ENCODE peak calls at places on chromosomes 16 and 17, in ten cellular contexts. N is GM23248, V is PC-3, G is neural progenitor cell, K is MM.1S, J is PC-9, H is GM23338, Q is HepG2, X is endothelial cell of umbilical vein, T is H9. U is an unnamed sample.

GRCh38 chr16:83793179-83793578 is 14.6 kb upstream of the HSBP1 start:
- DNase-seq in K (no peak), T (no peak), J (no peak), H (peak), V (peak), G (peak), X (no peak), N (no peak), Q (no peak), U (no peak)

GRCh38 chr16:84985079-84986065 is 26.0 kb downstream of the ZDHHC7 start:
- DNase-seq in X (no peak), G (no peak), K (no peak), N (peak), J (peak), V (peak), Q (no peak), T (no peak), H (no peak), U (peak)

GRCh38 chr16:77298638-77299360 is 99.6 kb downstream of the SYCE1L start:
- DNase-seq in J (peak), N (peak), Q (no peak), G (no peak), T (no peak), K (no peak), H (no peak), X (peak), V (peak), U (peak)

GRCh38 chr17:17084317-17084835 is 42.1 kb downstream of the MPRIP start:
- DNase-seq in H (no peak), V (no peak), T (no peak), X (no peak), K (no peak), G (no peak), J (no peak), N (no peak), Q (no peak), U (no peak)

GRCh38 chr16:55948230-55948629 is 73.1 kb upstream of the CES5A start:
- DNase-seq in J (no peak), Q (no peak), G (no peak), T (no peak), H (no peak), K (no peak), X (no peak), N (no peak), V (no peak), U (no peak)

GRCh38 chr17:47982645-47983440 is 11.9 kb downstream of the CDK5RAP3 start:
- DNase-seq in Q (no peak), X (peak), H (no peak), J (no peak), T (no peak), G (no peak), V (no peak), K (no peak), N (no peak), U (no peak)

GRCh38 chr17:59680314-59680713 is 26.9 kb downstream of the PTRH2 start:
- DNase-seq in X (no peak), V (no peak), N (peak), Q (no peak), G (no peak), K (no peak), T (no peak), J (no peak), H (no peak), U (no peak)

GRCh38 chr17:18071751-18072150 is 16.0 kb upstream of the DRG2 start:
- DNase-seq in Q (no peak), X (no peak), K (no peak), T (no peak), N (no peak), V (no peak), G (no peak), H (no peak), J (no peak), U (no peak)

GRCh38 chr16:7990864-7991263 is 599.4 kb downstream of the TMEM114 start:
- DNase-seq in J (no peak), G (no peak), V (no peak), Q (no peak), K (no peak), X (no peak), H (no peak), T (no peak), N (no peak), U (no peak)

GRCh38 chr17:19017804-19018599 is 13.4 kb upstream of the FAM83G start:
- DNase-seq in V (no peak), X (no peak), N (no peak), J (no peak), Q (no peak), G (no peak), H (no peak), T (no peak), K (no peak), U (no peak)

GRCh38 chr17:57424777-57425188 is 168.5 kb downstream of the MSI2 start:
- DNase-seq in Q (peak), T (no peak), G (no peak), J (no peak), V (peak), H (no peak), K (no peak), N (no peak), X (peak), U (no peak)

GRCh38 chr17:15999974-16000827 is 577 bp downstream of the TTC19 start:
- DNase-seq in N (peak), Q (peak), V (peak), T (no peak), K (no peak), G (peak), X (peak), H (peak), J (no peak), U (peak)

GRCh38 chr17:7882068-7882467 is 6.5 kb upstream of the CHD3 start:
- DNase-seq in V (no peak), K (no peak), H (no peak), T (peak), X (no peak), J (no peak), Q (no peak), N (no peak), G (no peak), U (no peak)

GRCh38 chr17:42667088-42667951 is 8.2 kb downstream of the TUBG2 start:
- DNase-seq in K (no peak), H (no peak), V (peak), X (peak), J (peak), T (peak), N (peak), G (no peak), Q (peak), U (peak)

GRCh38 chr17:42670925-42671657 is 5.7 kb downstream of the PLEKHH3 start:
- DNase-seq in G (no peak), T (peak), X (no peak), V (no peak), H (peak), N (no peak), J (no peak), Q (no peak), K (peak), U (no peak)

GRCh38 chr17:42670199-42670924 is 6.4 kb downstream of the PLEKHH3 start:
- DNase-seq in N (no peak), G (peak), K (peak), H (peak), Q (no peak), V (no peak), T (peak), X (no peak), J (no peak), U (no peak)

GRCh38 chr17:42672038-42672437 is 4.8 kb downstream of the PLEKHH3 start:
- DNase-seq in J (no peak), Q (no peak), V (no peak), N (no peak), T (peak), G (no peak), X (no peak), H (peak), K (no peak), U (peak)

GRCh38 chr17:42669705-42670198 is 7.0 kb downstream of the PLEKHH3 start:
- DNase-seq in G (no peak), H (peak), Q (no peak), K (no peak), X (no peak), V (no peak), T (no peak), J (no peak), N (no peak), U (no peak)
- H2AFZ ChIP-seq in G (no peak), H (no peak), Q (no peak), K (no peak), X (no peak), V (no peak), T (no peak), J (no peak), N (no peak), U (no peak)

GRCh38 chr17:72502111-72502939 is 381.5 kb downstream of the SOX9 start:
- DNase-seq in G (peak), N (peak), X (no peak), J (no peak), H (peak), T (no peak), V (no peak), Q (peak), K (no peak), U (no peak)
- H2AFZ ChIP-seq in G (no peak), N (peak), X (no peak), J (no peak), H (peak), T (no peak), V (no peak), Q (no peak), K (no peak), U (no peak)

GRCh38 chr17:40015998-40016691 is 905 bp downstream of the CSF3 start:
- DNase-seq in X (no peak), J (no peak), T (no peak), V (no peak), Q (no peak), H (no peak), G (no peak), K (no peak), N (no peak), U (no peak)

GRCh38 chr17:40015005-40015997 is at the start of gene CSF3:
- DNase-seq in G (peak), K (no peak), H (no peak), N (no peak), J (no peak), Q (peak), V (no peak), T (no peak), X (peak), U (peak)

GRCh38 chr17:40016692-40017000 is 1.4 kb downstream of the CSF3 start:
- DNase-seq in K (no peak), H (no peak), V (no peak), J (no peak), X (no peak), T (no peak), G (no peak), Q (no peak), N (no peak), U (no peak)

GRCh38 chr17:40017422-40018080 is 2.3 kb downstream of the CSF3 start:
- DNase-seq in K (no peak), J (no peak), V (no peak), N (no peak), T (no peak), G (no peak), H (no peak), X (no peak), Q (no peak), U (no peak)

GRCh38 chr17:40014375-40014980 is 762 bp upstream of the CSF3 start:
- DNase-seq in V (no peak), K (no peak), G (no peak), T (no peak), Q (peak), N (no peak), X (peak), J (no peak), H (no peak), U (no peak)
- H2AFZ ChIP-seq in V (no peak), K (no peak), G (peak), T (no peak), Q (no peak), N (no peak), X (peak), J (no peak), H (peak), U (no peak)

GRCh38 chr16:19419691-19420060 is 2.0 kb downstream of the TMC5 start:
- DNase-seq in T (no peak), X (no peak), G (no peak), N (peak), K (no peak), J (peak), H (no peak), Q (no peak), V (peak), U (peak)
- H2AFZ ChIP-seq in T (no peak), X (no peak), G (no peak), N (no peak), K (no peak), J (peak), H (no peak), Q (no peak), V (no peak), U (no peak)

DNA sequence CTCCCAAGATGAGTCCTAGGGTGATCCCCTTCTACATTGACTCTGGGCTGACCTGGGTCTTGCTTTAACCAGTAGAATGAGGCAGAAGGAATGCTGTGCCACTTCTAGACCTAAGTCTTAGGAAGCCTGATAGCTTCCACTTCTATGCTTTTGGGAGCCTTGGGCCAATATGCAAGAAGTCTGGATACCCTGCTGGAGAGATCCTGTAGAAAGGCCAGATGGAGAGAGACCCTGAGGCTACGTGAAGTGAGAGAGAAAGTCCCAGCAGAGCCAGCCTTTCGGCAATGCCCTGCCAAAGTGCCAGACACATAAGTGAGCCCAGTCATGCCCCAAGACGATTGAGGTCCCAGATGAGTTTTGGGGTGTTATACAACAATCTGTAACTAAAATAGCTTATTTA is 1.7 kb downstream of the KRT222 start:
- DNase-seq in T (no peak), H (peak), V (no peak), G (no peak), Q (no peak), J (no peak), N (no peak), X (no peak), K (no peak), U (no peak)
- H2AFZ ChIP-seq in T (no peak), H (peak), V (no peak), G (peak), Q (no peak), J (no peak), N (no peak), X (no peak), K (no peak), U (no peak)

GRCh38 chr17:61265397-61265796 is 134.2 kb upstream of the TBX2 start:
- DNase-seq in X (no peak), G (no peak), Q (no peak), H (no peak), J (no peak), K (no peak), N (no peak), V (no peak), T (no peak), U (no peak)

GRCh38 chr17:61255609-61256008 is 144.0 kb upstream of the TBX2 start:
- DNase-seq in H (no peak), T (no peak), G (no peak), N (no peak), X (no peak), J (no peak), K (no peak), V (no peak), Q (no peak), U (no peak)

GRCh38 chr17:61259360-61259759 is 140.3 kb upstream of the TBX2 start:
- DNase-seq in X (no peak), Q (no peak), V (no peak), G (no peak), J (no peak), T (no peak), H (no peak), N (no peak), K (no peak), U (no peak)

GRCh38 chr17:61260061-61260797 is 139.4 kb upstream of the TBX2 start:
- DNase-seq in G (no peak), J (no peak), Q (no peak), T (no peak), V (no peak), K (no peak), H (no peak), X (no peak), N (no peak), U (no peak)

GRCh38 chr17:61261001-61261587 is 138.5 kb upstream of the TBX2 start:
- DNase-seq in K (no peak), X (no peak), N (no peak), Q (no peak), H (no peak), T (no peak), J (no peak), G (no peak), V (no peak), U (no peak)
- H2AFZ ChIP-seq in K (no peak), X (no peak), N (no peak), Q (no peak), H (no peak), T (no peak), J (no peak), G (no peak), V (no peak), U (no peak)

GRCh38 chr16:30621765-30622164 is 11.6 kb upstream of the ZNF689 start:
- DNase-seq in X (no peak), Q (no peak), V (peak), H (no peak), G (no peak), T (no peak), J (no peak), K (no peak), N (peak), U (no peak)

GRCh38 chr16:30619643-30620042 is 9.5 kb upstream of the ZNF689 start:
- DNase-seq in N (peak), Q (no peak), V (no peak), K (no peak), T (no peak), G (no peak), H (no peak), X (no peak), J (no peak), U (no peak)

GRCh38 chr16:30626230-30626629 is 16.0 kb upstream of the ZNF689 start:
- DNase-seq in V (no peak), J (no peak), Q (no peak), T (no peak), K (no peak), H (no peak), G (no peak), X (no peak), N (no peak), U (no peak)

GRCh38 chr16:30622455-30623032 is 12.4 kb upstream of the ZNF689 start:
- DNase-seq in K (no peak), N (no peak), X (no peak), T (no peak), J (no peak), Q (no peak), H (no peak), V (no peak), G (no peak), U (no peak)

DNA sequence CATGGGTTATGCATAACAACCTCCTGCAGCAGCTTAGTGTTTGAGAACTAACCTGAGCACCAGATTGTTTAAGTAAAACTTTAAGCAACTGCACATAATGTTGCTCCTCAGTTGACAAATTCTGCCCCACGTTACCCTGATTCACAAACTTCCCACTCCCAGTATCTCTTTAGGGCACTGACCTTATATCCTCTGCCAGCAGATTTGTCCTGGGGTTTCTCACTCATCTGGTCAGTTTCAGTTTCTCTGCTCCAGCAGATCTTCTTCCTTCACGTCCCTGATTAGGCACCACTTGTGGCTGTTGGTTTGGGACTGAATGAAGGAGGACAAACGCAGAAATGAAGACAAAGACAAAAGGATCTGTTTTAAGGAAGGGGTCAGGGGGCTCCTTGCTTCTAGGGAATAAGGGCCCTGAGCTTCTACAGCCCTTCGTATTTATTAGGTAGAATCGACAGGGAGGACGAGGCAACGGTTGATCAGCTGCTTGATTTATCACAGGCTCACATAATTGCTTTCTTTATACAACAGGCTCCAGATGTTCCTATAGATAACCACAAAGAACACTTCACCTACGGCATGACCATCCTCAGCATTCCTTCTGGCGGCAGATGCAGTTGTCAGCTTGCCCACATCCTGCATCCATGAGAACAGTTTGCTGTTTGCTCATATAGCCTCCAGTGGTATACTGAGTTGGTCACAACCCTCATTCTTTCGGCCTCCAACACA is 13.5 kb upstream of the ZNF689 start:
- DNase-seq in G (no peak), Q (no peak), H (no peak), N (no peak), V (no peak), J (no peak), X (no peak), K (no peak), T (no peak), U (peak)
- H2AFZ ChIP-seq in G (peak), Q (peak), H (no peak), N (no peak), V (no peak), J (no peak), X (no peak), K (no peak), T (no peak), U (peak)

GRCh38 chr17:46167826-46168569 is 25.2 kb downstream of the KANSL1 start:
- DNase-seq in V (peak), Q (peak), T (no peak), X (no peak), K (no peak), N (peak), H (no peak), G (no peak), J (no peak), U (no peak)
- H2AFZ ChIP-seq in V (no peak), Q (no peak), T (no peak), X (no peak), K (no peak), N (no peak), H (no peak), G (no peak), J (no peak), U (no peak)

GRCh38 chr17:74367206-74367605 is at the start of gene GPR142:
- DNase-seq in N (no peak), K (no peak), V (no peak), J (no peak), H (no peak), G (no peak), X (no peak), Q (no peak), T (no peak), U (no peak)
- H2AFZ ChIP-seq in N (no peak), K (no peak), V (no peak), J (no peak), H (no peak), G (no peak), X (no peak), Q (no peak), T (no peak), U (no peak)